ENCODE peak calls at places on chromosomes 11 and 22, in four cellular contexts. V is hippocampal formation, T is NCI-H510A treated with DMSO at 0.1 percent for 48 hours, B is HFF-Myc. A is an unnamed sample.

GRCh38 chr11:73286240-73286810 is 14.2 kb downstream of the P2RY6 start:
- DNase-seq in V (no peak), T (no peak), B (no peak), A (no peak)

GRCh38 chr11:77130763-77131513 is 2.9 kb downstream of the MYO7A start:
- DNase-seq in T (no peak), B (no peak), V (peak; percentile 24), A (no peak)

GRCh38 chr11:122215244-122215992 is 99.4 kb upstream of the BLID start:
- DNase-seq in T (peak; percentile 1), B (peak; percentile 61), V (peak; percentile 77), A (no peak)

GRCh38 chr11:61357233-61357893 is 4.3 kb downstream of the CYB561A3 start:
- DNase-seq in B (no peak), T (no peak), V (no peak), A (no peak)

GRCh38 chr11:67293090-67293489 is 4.0 kb downstream of the ANKRD13D start:
- DNase-seq in V (no peak), B (no peak), T (no peak), A (no peak)

GRCh38 chr22:43262990-43263644 is 76.2 kb upstream of the TTLL12 start:
- DNase-seq in B (no peak), V (no peak), T (no peak), A (peak; percentile 19)

GRCh38 chr11:62141111-62142042 is 17.6 kb downstream of the INCENP start:
- DNase-seq in B (no peak), T (no peak), V (no peak), A (no peak)

GRCh38 chr11:17590463-17590862 is 43.4 kb downstream of the OTOG start:
- DNase-seq in V (no peak), T (no peak), B (no peak), A (no peak)

GRCh38 chr22:40498454-40499186 is 128.2 kb downstream of the SGSM3 start:
- DNase-seq in V (no peak), B (peak; percentile 80), T (peak; percentile 27), A (peak; percentile 11)

GRCh38 chr11:134505125-134505524 is 93.1 kb upstream of the B3GAT1 start:
- DNase-seq in B (no peak), V (no peak), T (no peak), A (no peak)

GRCh38 chr11:23288001-23288783 is 427.9 kb upstream of the CCDC179 start:
- DNase-seq in V (no peak), T (no peak), B (peak; percentile 83), A (no peak)

GRCh38 chr22:27842994-27843431 is 41.5 kb upstream of the MN1 start:
- DNase-seq in T (no peak), B (peak; percentile 26), V (no peak), A (no peak)

GRCh38 chr11:103326070-103326794 is 217.0 kb downstream of the DYNC2H1 start:
- DNase-seq in B (peak; percentile 65), T (peak; percentile 43), V (peak; percentile 1), A (peak; percentile 45)

GRCh38 chr11:102216433-102217163 is 100.7 kb upstream of the BIRC3 start:
- DNase-seq in V (no peak), T (no peak), B (no peak), A (no peak)

GRCh38 chr11:19714093-19714386 is 1.4 kb downstream of the NAV2 start:
- DNase-seq in B (no peak), V (no peak), T (no peak), A (no peak)

GRCh38 chr11:100562102-100562501 is 125.0 kb upstream of the ARHGAP42 start:
- DNase-seq in V (no peak), T (no peak), B (peak; percentile 65), A (no peak)